ENCODE peak calls at places on chromosomes 2 and 18, in ten cellular contexts. One of them, this sample, is unnamed.

GRCh38 chr2:236634203-236634602 is 64.6 kb downstream of the ACKR3 start:
- DNase-seq in stimulated activated CD8-positive, alpha-beta memory T cell treated with anti-CD3 and anti-CD28 coated beads, Interleukin-15, amount 100 ng/mL, for 24 hours: no peak
- DNase-seq in bronchial epithelial cell: no peak
- DNase-seq in transverse colon: no peak
- DNase-seq in small intestine: no peak
- DNase-seq in effector CD4-positive, alpha-beta T cell: no peak
- DNase-seq in H7: no peak
- DNase-seq in DMS153: no peak
- DNase-seq in T-cell: no peak
- DNase-seq in T-helper 9 cell: no peak
- DNase-seq in this sample: no peak

GRCh38 chr2:235497096-235497495 is 3.3 kb downstream of the AGAP1 start:
- DNase-seq in stimulated activated CD8-positive, alpha-beta memory T cell treated with anti-CD3 and anti-CD28 coated beads, Interleukin-15, amount 100 ng/mL, for 24 hours: no peak
- DNase-seq in bronchial epithelial cell: no peak
- DNase-seq in transverse colon: no peak
- DNase-seq in small intestine: no peak
- DNase-seq in effector CD4-positive, alpha-beta T cell: no peak
- DNase-seq in H7: no peak
- DNase-seq in DMS153: no peak
- DNase-seq in T-cell: no peak
- DNase-seq in T-helper 9 cell: no peak
- DNase-seq in this sample: no peak

GRCh38 chr2:238846503-238847431 is 1.1 kb upstream of the TWIST2 start:
- DNase-seq in stimulated activated CD8-positive, alpha-beta memory T cell treated with anti-CD3 and anti-CD28 coated beads, Interleukin-15, amount 100 ng/mL, for 24 hours: no peak
- DNase-seq in bronchial epithelial cell: peak
- DNase-seq in transverse colon: no peak
- DNase-seq in small intestine: no peak
- DNase-seq in effector CD4-positive, alpha-beta T cell: no peak
- DNase-seq in H7: peak
- DNase-seq in DMS153: no peak
- DNase-seq in T-cell: no peak
- DNase-seq in T-helper 9 cell: no peak
- DNase-seq in this sample: no peak

GRCh38 chr18:37322497-37323035 is 243.0 kb downstream of the CELF4 start:
- DNase-seq in stimulated activated CD8-positive, alpha-beta memory T cell treated with anti-CD3 and anti-CD28 coated beads, Interleukin-15, amount 100 ng/mL, for 24 hours: no peak
- DNase-seq in bronchial epithelial cell: peak
- DNase-seq in transverse colon: peak
- DNase-seq in small intestine: no peak
- DNase-seq in effector CD4-positive, alpha-beta T cell: no peak
- DNase-seq in H7: peak
- DNase-seq in DMS153: no peak
- DNase-seq in T-cell: no peak
- DNase-seq in T-helper 9 cell: no peak
- DNase-seq in this sample: peak

GRCh38 chr2:217800433-217801114 is 202.2 kb downstream of the TNS1 start:
- DNase-seq in stimulated activated CD8-positive, alpha-beta memory T cell treated with anti-CD3 and anti-CD28 coated beads, Interleukin-15, amount 100 ng/mL, for 24 hours: no peak
- DNase-seq in bronchial epithelial cell: no peak
- DNase-seq in transverse colon: no peak
- DNase-seq in small intestine: no peak
- DNase-seq in effector CD4-positive, alpha-beta T cell: no peak
- DNase-seq in H7: peak
- DNase-seq in DMS153: no peak
- DNase-seq in T-cell: no peak
- DNase-seq in T-helper 9 cell: no peak
- DNase-seq in this sample: no peak

GRCh38 chr2:126970583-126970982 is 71.9 kb downstream of the TEX51 start:
- DNase-seq in stimulated activated CD8-positive, alpha-beta memory T cell treated with anti-CD3 and anti-CD28 coated beads, Interleukin-15, amount 100 ng/mL, for 24 hours: no peak
- DNase-seq in bronchial epithelial cell: no peak
- DNase-seq in transverse colon: no peak
- DNase-seq in small intestine: no peak
- DNase-seq in effector CD4-positive, alpha-beta T cell: no peak
- DNase-seq in H7: peak
- DNase-seq in DMS153: no peak
- DNase-seq in T-cell: no peak
- DNase-seq in T-helper 9 cell: no peak
- DNase-seq in this sample: no peak

GRCh38 chr2:206164261-206164862 is 4.7 kb downstream of the EEF1B2 start:
- DNase-seq in stimulated activated CD8-positive, alpha-beta memory T cell treated with anti-CD3 and anti-CD28 coated beads, Interleukin-15, amount 100 ng/mL, for 24 hours: no peak
- DNase-seq in bronchial epithelial cell: peak
- DNase-seq in transverse colon: peak
- DNase-seq in small intestine: peak
- DNase-seq in effector CD4-positive, alpha-beta T cell: peak
- DNase-seq in H7: peak
- DNase-seq in DMS153: no peak
- DNase-seq in T-cell: no peak
- DNase-seq in T-helper 9 cell: peak
- DNase-seq in this sample: no peak

GRCh38 chr2:159895258-159896209 is 97.5 kb upstream of the CD302 start:
- DNase-seq in stimulated activated CD8-positive, alpha-beta memory T cell treated with anti-CD3 and anti-CD28 coated beads, Interleukin-15, amount 100 ng/mL, for 24 hours: no peak
- DNase-seq in bronchial epithelial cell: peak
- DNase-seq in transverse colon: no peak
- DNase-seq in small intestine: no peak
- DNase-seq in effector CD4-positive, alpha-beta T cell: no peak
- DNase-seq in H7: no peak
- DNase-seq in DMS153: no peak
- DNase-seq in T-cell: no peak
- DNase-seq in T-helper 9 cell: no peak
- DNase-seq in this sample: no peak

GRCh38 chr2:127515383-127515915 is 10.8 kb downstream of the IWS1 start:
- DNase-seq in stimulated activated CD8-positive, alpha-beta memory T cell treated with anti-CD3 and anti-CD28 coated beads, Interleukin-15, amount 100 ng/mL, for 24 hours: no peak
- DNase-seq in bronchial epithelial cell: no peak
- DNase-seq in transverse colon: no peak
- DNase-seq in small intestine: no peak
- DNase-seq in effector CD4-positive, alpha-beta T cell: no peak
- DNase-seq in H7: no peak
- DNase-seq in DMS153: no peak
- DNase-seq in T-cell: no peak
- DNase-seq in T-helper 9 cell: no peak
- DNase-seq in this sample: no peak

GRCh38 chr2:179297922-179298321 is 33.3 kb upstream of the SESTD1 start:
- DNase-seq in stimulated activated CD8-positive, alpha-beta memory T cell treated with anti-CD3 and anti-CD28 coated beads, Interleukin-15, amount 100 ng/mL, for 24 hours: no peak
- DNase-seq in bronchial epithelial cell: peak
- DNase-seq in transverse colon: no peak
- DNase-seq in small intestine: no peak
- DNase-seq in effector CD4-positive, alpha-beta T cell: no peak
- DNase-seq in H7: no peak
- DNase-seq in DMS153: no peak
- DNase-seq in T-cell: no peak
- DNase-seq in T-helper 9 cell: no peak
- DNase-seq in this sample: no peak

GRCh38 chr18:37460616-37461015 is 105.0 kb downstream of the CELF4 start:
- DNase-seq in stimulated activated CD8-positive, alpha-beta memory T cell treated with anti-CD3 and anti-CD28 coated beads, Interleukin-15, amount 100 ng/mL, for 24 hours: no peak
- DNase-seq in bronchial epithelial cell: no peak
- DNase-seq in transverse colon: no peak
- DNase-seq in small intestine: no peak
- DNase-seq in effector CD4-positive, alpha-beta T cell: no peak
- DNase-seq in H7: no peak
- DNase-seq in DMS153: no peak
- DNase-seq in T-cell: no peak
- DNase-seq in T-helper 9 cell: no peak
- DNase-seq in this sample: peak

GRCh38 chr2:237527766-237528165 is 38.6 kb upstream of the PRLH start:
- DNase-seq in stimulated activated CD8-positive, alpha-beta memory T cell treated with anti-CD3 and anti-CD28 coated beads, Interleukin-15, amount 100 ng/mL, for 24 hours: no peak
- DNase-seq in bronchial epithelial cell: no peak
- DNase-seq in transverse colon: no peak
- DNase-seq in small intestine: no peak
- DNase-seq in effector CD4-positive, alpha-beta T cell: no peak
- DNase-seq in H7: no peak
- DNase-seq in DMS153: no peak
- DNase-seq in T-cell: no peak
- DNase-seq in T-helper 9 cell: no peak
- DNase-seq in this sample: no peak

GRCh38 chr2:112201706-112202430 is 53.0 kb downstream of the ZC3H8 start:
- DNase-seq in stimulated activated CD8-positive, alpha-beta memory T cell treated with anti-CD3 and anti-CD28 coated beads, Interleukin-15, amount 100 ng/mL, for 24 hours: no peak
- DNase-seq in bronchial epithelial cell: peak
- DNase-seq in transverse colon: no peak
- DNase-seq in small intestine: peak
- DNase-seq in effector CD4-positive, alpha-beta T cell: no peak
- DNase-seq in H7: no peak
- DNase-seq in DMS153: no peak
- DNase-seq in T-cell: no peak
- DNase-seq in T-helper 9 cell: no peak
- DNase-seq in this sample: no peak

GRCh38 chr2:44528595-44528994 is 166.8 kb downstream of the CAMKMT start:
- DNase-seq in stimulated activated CD8-positive, alpha-beta memory T cell treated with anti-CD3 and anti-CD28 coated beads, Interleukin-15, amount 100 ng/mL, for 24 hours: no peak
- DNase-seq in bronchial epithelial cell: peak
- DNase-seq in transverse colon: no peak
- DNase-seq in small intestine: no peak
- DNase-seq in effector CD4-positive, alpha-beta T cell: no peak
- DNase-seq in H7: no peak
- DNase-seq in DMS153: no peak
- DNase-seq in T-cell: no peak
- DNase-seq in T-helper 9 cell: no peak
- DNase-seq in this sample: no peak

GRCh38 chr2:11738589-11739436 is 7.6 kb upstream of the LPIN1 start:
- DNase-seq in stimulated activated CD8-positive, alpha-beta memory T cell treated with anti-CD3 and anti-CD28 coated beads, Interleukin-15, amount 100 ng/mL, for 24 hours: no peak
- DNase-seq in bronchial epithelial cell: no peak
- DNase-seq in transverse colon: peak
- DNase-seq in small intestine: peak
- DNase-seq in effector CD4-positive, alpha-beta T cell: no peak
- DNase-seq in H7: peak
- DNase-seq in DMS153: peak
- DNase-seq in T-cell: no peak
- DNase-seq in T-helper 9 cell: no peak
- DNase-seq in this sample: peak

GRCh38 chr2:135030826-135031225 is 16.4 kb downstream of the MAP3K19 start:
- DNase-seq in stimulated activated CD8-positive, alpha-beta memory T cell treated with anti-CD3 and anti-CD28 coated beads, Interleukin-15, amount 100 ng/mL, for 24 hours: no peak
- DNase-seq in bronchial epithelial cell: peak
- DNase-seq in transverse colon: no peak
- DNase-seq in small intestine: no peak
- DNase-seq in effector CD4-positive, alpha-beta T cell: no peak
- DNase-seq in H7: peak
- DNase-seq in DMS153: no peak
- DNase-seq in T-cell: no peak
- DNase-seq in T-helper 9 cell: no peak
- DNase-seq in this sample: no peak

GRCh38 chr18:24913507-24914147 is 438.3 kb downstream of the ZNF521 start:
- DNase-seq in stimulated activated CD8-positive, alpha-beta memory T cell treated with anti-CD3 and anti-CD28 coated beads, Interleukin-15, amount 100 ng/mL, for 24 hours: no peak
- DNase-seq in bronchial epithelial cell: no peak
- DNase-seq in transverse colon: no peak
- DNase-seq in small intestine: no peak
- DNase-seq in effector CD4-positive, alpha-beta T cell: no peak
- DNase-seq in H7: no peak
- DNase-seq in DMS153: no peak
- DNase-seq in T-cell: no peak
- DNase-seq in T-helper 9 cell: no peak
- DNase-seq in this sample: no peak

GRCh38 chr2:25505630-25506029 is 163.9 kb upstream of the DNMT3A start:
- DNase-seq in stimulated activated CD8-positive, alpha-beta memory T cell treated with anti-CD3 and anti-CD28 coated beads, Interleukin-15, amount 100 ng/mL, for 24 hours: no peak
- DNase-seq in bronchial epithelial cell: peak
- DNase-seq in transverse colon: no peak
- DNase-seq in small intestine: no peak
- DNase-seq in effector CD4-positive, alpha-beta T cell: no peak
- DNase-seq in H7: no peak
- DNase-seq in DMS153: no peak
- DNase-seq in T-cell: no peak
- DNase-seq in T-helper 9 cell: no peak
- DNase-seq in this sample: no peak

GRCh38 chr2:200405599-200406298 is 99.3 kb downstream of the SPATS2L start:
- DNase-seq in stimulated activated CD8-positive, alpha-beta memory T cell treated with anti-CD3 and anti-CD28 coated beads, Interleukin-15, amount 100 ng/mL, for 24 hours: no peak
- DNase-seq in bronchial epithelial cell: peak
- DNase-seq in transverse colon: peak
- DNase-seq in small intestine: peak
- DNase-seq in effector CD4-positive, alpha-beta T cell: no peak
- DNase-seq in H7: no peak
- DNase-seq in DMS153: peak
- DNase-seq in T-cell: no peak
- DNase-seq in T-helper 9 cell: no peak
- DNase-seq in this sample: peak

GRCh38 chr2:181674466-181674865 is 5.9 kb downstream of the NEUROD1 start:
- DNase-seq in stimulated activated CD8-positive, alpha-beta memory T cell treated with anti-CD3 and anti-CD28 coated beads, Interleukin-15, amount 100 ng/mL, for 24 hours: no peak
- DNase-seq in bronchial epithelial cell: no peak
- DNase-seq in transverse colon: no peak
- DNase-seq in small intestine: no peak
- DNase-seq in effector CD4-positive, alpha-beta T cell: no peak
- DNase-seq in H7: no peak
- DNase-seq in DMS153: no peak
- DNase-seq in T-cell: no peak
- DNase-seq in T-helper 9 cell: no peak
- DNase-seq in this sample: no peak

GRCh38 chr18:70288851-70289328 is at the start of gene SOCS6:
- DNase-seq in stimulated activated CD8-positive, alpha-beta memory T cell treated with anti-CD3 and anti-CD28 coated beads, Interleukin-15, amount 100 ng/mL, for 24 hours: no peak
- DNase-seq in bronchial epithelial cell: no peak
- DNase-seq in transverse colon: peak
- DNase-seq in small intestine: peak
- DNase-seq in effector CD4-positive, alpha-beta T cell: no peak
- DNase-seq in H7: peak
- DNase-seq in DMS153: peak
- DNase-seq in T-cell: peak
- DNase-seq in T-helper 9 cell: peak
- DNase-seq in this sample: peak

GRCh38 chr2:21043744-21044532 is at the start of gene APOB:
- DNase-seq in stimulated activated CD8-positive, alpha-beta memory T cell treated with anti-CD3 and anti-CD28 coated beads, Interleukin-15, amount 100 ng/mL, for 24 hours: no peak
- DNase-seq in bronchial epithelial cell: no peak
- DNase-seq in transverse colon: peak
- DNase-seq in small intestine: peak
- DNase-seq in effector CD4-positive, alpha-beta T cell: no peak
- DNase-seq in H7: peak
- DNase-seq in DMS153: no peak
- DNase-seq in T-cell: no peak
- DNase-seq in T-helper 9 cell: no peak
- DNase-seq in this sample: no peak

GRCh38 chr2:40155728-40156127 is 296.2 kb downstream of the SLC8A1 start:
- DNase-seq in stimulated activated CD8-positive, alpha-beta memory T cell treated with anti-CD3 and anti-CD28 coated beads, Interleukin-15, amount 100 ng/mL, for 24 hours: no peak
- DNase-seq in bronchial epithelial cell: no peak
- DNase-seq in transverse colon: no peak
- DNase-seq in small intestine: no peak
- DNase-seq in effector CD4-positive, alpha-beta T cell: no peak
- DNase-seq in H7: no peak
- DNase-seq in DMS153: no peak
- DNase-seq in T-cell: no peak
- DNase-seq in T-helper 9 cell: no peak
- DNase-seq in this sample: no peak

GRCh38 chr2:106057206-106057605 is 136.9 kb downstream of the UXS1 start:
- DNase-seq in stimulated activated CD8-positive, alpha-beta memory T cell treated with anti-CD3 and anti-CD28 coated beads, Interleukin-15, amount 100 ng/mL, for 24 hours: no peak
- DNase-seq in bronchial epithelial cell: peak
- DNase-seq in transverse colon: no peak
- DNase-seq in small intestine: no peak
- DNase-seq in effector CD4-positive, alpha-beta T cell: peak
- DNase-seq in H7: no peak
- DNase-seq in DMS153: no peak
- DNase-seq in T-cell: peak
- DNase-seq in T-helper 9 cell: no peak
- DNase-seq in this sample: no peak

GRCh38 chr18:4134691-4135090 is 320.4 kb downstream of the DLGAP1 start:
- DNase-seq in stimulated activated CD8-positive, alpha-beta memory T cell treated with anti-CD3 and anti-CD28 coated beads, Interleukin-15, amount 100 ng/mL, for 24 hours: no peak
- DNase-seq in bronchial epithelial cell: no peak
- DNase-seq in transverse colon: no peak
- DNase-seq in small intestine: no peak
- DNase-seq in effector CD4-positive, alpha-beta T cell: no peak
- DNase-seq in H7: no peak
- DNase-seq in DMS153: no peak
- DNase-seq in T-cell: no peak
- DNase-seq in T-helper 9 cell: no peak
- DNase-seq in this sample: no peak

GRCh38 chr18:70243131-70243530 is 37.6 kb upstream of the RTTN start:
- DNase-seq in stimulated activated CD8-positive, alpha-beta memory T cell treated with anti-CD3 and anti-CD28 coated beads, Interleukin-15, amount 100 ng/mL, for 24 hours: no peak
- DNase-seq in bronchial epithelial cell: peak
- DNase-seq in transverse colon: peak
- DNase-seq in small intestine: peak
- DNase-seq in effector CD4-positive, alpha-beta T cell: no peak
- DNase-seq in H7: no peak
- DNase-seq in DMS153: no peak
- DNase-seq in T-cell: no peak
- DNase-seq in T-helper 9 cell: no peak
- DNase-seq in this sample: no peak

GRCh38 chr18:22330508-22330907 is 87.2 kb downstream of the CTAGE1 start:
- DNase-seq in stimulated activated CD8-positive, alpha-beta memory T cell treated with anti-CD3 and anti-CD28 coated beads, Interleukin-15, amount 100 ng/mL, for 24 hours: no peak
- DNase-seq in bronchial epithelial cell: no peak
- DNase-seq in transverse colon: no peak
- DNase-seq in small intestine: no peak
- DNase-seq in effector CD4-positive, alpha-beta T cell: no peak
- DNase-seq in H7: no peak
- DNase-seq in DMS153: no peak
- DNase-seq in T-cell: no peak
- DNase-seq in T-helper 9 cell: no peak
- DNase-seq in this sample: no peak

GRCh38 chr2:211055438-211055837 is 499.0 kb downstream of the CPS1 start:
- DNase-seq in stimulated activated CD8-positive, alpha-beta memory T cell treated with anti-CD3 and anti-CD28 coated beads, Interleukin-15, amount 100 ng/mL, for 24 hours: no peak
- DNase-seq in bronchial epithelial cell: no peak
- DNase-seq in transverse colon: no peak
- DNase-seq in small intestine: no peak
- DNase-seq in effector CD4-positive, alpha-beta T cell: no peak
- DNase-seq in H7: no peak
- DNase-seq in DMS153: no peak
- DNase-seq in T-cell: no peak
- DNase-seq in T-helper 9 cell: no peak
- DNase-seq in this sample: no peak

This sample was measured in COR-L47.